ENCODE peak calls at places on chromosome 1, in four cellular contexts. P is testis, V is cardiac muscle cell, U is IMR-90. E is an unnamed sample.
A peak's percentile ranks its signal among the peaks of the same experiment; 100 is the strongest.

GRCh38 chr1:36087233-36088123 is 1.2 kb upstream of the ADPRS start:
- DNase-seq in U (no peak), P (no peak), V (no peak), E (no peak)

GRCh38 chr1:195763146-195763906 is 844.9 kb downstream of the KCNT2 start:
- DNase-seq in U (no peak), V (no peak), P (no peak), E (no peak)

GRCh38 chr1:161220002-161220401 is 3.4 kb downstream of the APOA2 start:
- DNase-seq in U (no peak), V (no peak), P (no peak), E (no peak)

GRCh38 chr1:22275626-22276395 is 132.9 kb upstream of the WNT4 start:
- DNase-seq in V (peak; percentile 68), U (peak; percentile 49), P (peak; percentile 74), E (no peak)

GRCh38 chr1:17661546-17662157 is 93.5 kb upstream of the ACTL8 start:
- DNase-seq in P (peak; percentile 84), V (peak; percentile 62), U (peak; percentile 44), E (no peak)

GRCh38 chr1:11736746-11737639 is 1.1 kb downstream of the AGTRAP start:
- DNase-seq in P (peak; percentile 47), U (peak; percentile 79), V (peak; percentile 86), E (peak; percentile 67)

GRCh38 chr1:203858055-203858454 is 3.3 kb upstream of the SNRPE start:
- DNase-seq in P (no peak), U (peak; percentile 90), V (peak; percentile 53), E (peak; percentile 37)

GRCh38 chr1:151146072-151146415 is 387 bp downstream of the SEMA6C start:
- DNase-seq in V (peak; percentile 11), P (no peak), U (no peak), E (no peak)

GRCh38 chr1:61058477-61059245 is 23.7 kb upstream of the NFIA start:
- DNase-seq in V (peak; percentile 74), P (no peak), U (peak; percentile 36), E (no peak)

GRCh38 chr1:109844609-109845008 is 66.0 kb upstream of the CSF1 start:
- DNase-seq in V (no peak), U (no peak), P (no peak), E (no peak)

GRCh38 chr1:17582124-17582768 is 42.7 kb downstream of the ARHGEF10L start:
- DNase-seq in P (no peak), U (no peak), V (no peak), E (no peak)

GRCh38 chr1:234649432-234650081 is 39.6 kb upstream of the IRF2BP2 start:
- DNase-seq in V (no peak), U (no peak), P (no peak), E (no peak)

GRCh38 chr1:207286747-207287528 is 34.5 kb upstream of the CD55 start:
- DNase-seq in V (no peak), U (peak; percentile 18), P (no peak), E (no peak)
- H3K4me3 ChIP-seq in V (no peak overlapping the region), U (no peak overlapping the region), P (no peak overlapping the region), E (no peak overlapping the region)

GRCh38 chr1:9426291-9426711 is 113.0 kb upstream of the SLC25A33 start:
- DNase-seq in U (no peak), V (peak; percentile 22), P (no peak), E (no peak)
- H3K4me3 ChIP-seq in U (no peak overlapping the region), V (no peak overlapping the region), P (no peak overlapping the region), E (no peak overlapping the region)

GRCh38 chr1:99650021-99650420 is 4.1 kb downstream of the PALMD start:
- DNase-seq in V (peak; percentile 43), U (no peak), P (no peak), E (no peak)

GRCh38 chr1:99645699-99646531 is at the start of gene PALMD:
- DNase-seq in P (peak; percentile 57), U (peak; percentile 15), V (no peak), E (no peak)

GRCh38 chr1:99646885-99647284 is 972 bp downstream of the PALMD start:
- DNase-seq in U (no peak), P (no peak), V (no peak), E (no peak)

GRCh38 chr1:99647460-99647859 is 1.5 kb downstream of the PALMD start:
- DNase-seq in P (no peak), V (no peak), U (no peak), E (no peak)

GRCh38 chr1:99648107-99648506 is 2.2 kb downstream of the PALMD start:
- DNase-seq in P (peak; percentile 54), U (no peak), V (no peak), E (no peak)
- H3K4me3 ChIP-seq in P (peak overlapping the region; percentile 51), U (no peak overlapping the region), V (no peak overlapping the region), E (no peak overlapping the region)

DNA sequence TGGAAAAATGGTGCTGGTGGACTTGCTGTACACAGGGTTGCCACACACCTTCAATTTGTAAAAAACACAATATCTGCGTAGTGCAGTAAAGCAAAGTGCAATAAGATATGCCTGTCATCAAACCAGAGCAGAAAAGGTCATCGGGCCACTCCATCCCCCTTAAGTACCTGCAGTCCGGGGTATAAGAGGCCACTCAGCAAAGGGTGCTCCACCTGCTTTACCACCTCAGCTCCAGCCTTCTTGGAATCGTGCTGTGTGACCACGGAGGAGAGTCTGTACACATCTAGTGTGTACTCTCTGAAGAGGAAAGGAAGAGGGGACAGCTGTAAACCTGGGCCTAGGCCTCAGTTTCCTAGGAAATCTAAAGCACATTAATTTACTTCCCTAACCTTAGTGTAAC is 10.8 kb downstream of the YARS1 start:
- DNase-seq in V (no peak), P (no peak), U (no peak), E (no peak)
- H3K4me3 ChIP-seq in V (no peak overlapping the region), P (no peak overlapping the region), U (no peak overlapping the region), E (no peak overlapping the region)

E was measured in AG09309.